ENCODE peak calls at places on chromosomes 3 and 15, in nine cellular contexts. L is NCI-H1417; H is astrocyte of the hippocampus; N is activated CD8-positive, alpha-beta memory T cell treated with anti-CD3 and anti-CD28 coated beads, Interleukin-2, amount 50 U/mL, for 4 hours; M is T-helper 9 cell; F is RPMI7951; V is OCI-LY7; W is activated CD4-positive, alpha-beta memory T cell treated with anti-CD3 and anti-CD28 coated beads for 36 hours; I is stimulated activated CD8-positive, alpha-beta memory T cell treated with anti-CD3 and anti-CD28 coated beads, Interleukin-7, amount 100 ng/mL, for 4 hours. Q is an unnamed sample.

GRCh38 chr3:130935761-130936160 is 41.9 kb downstream of the ATP2C1 start:
- DNase-seq in L (no peak), H (peak), N (no peak), M (no peak), F (peak), V (no peak), W (no peak), I (no peak), Q (no peak)

GRCh38 chr3:66673305-66673704 is 172.5 kb upstream of the LRIG1 start:
- DNase-seq in L (no peak), H (no peak), N (no peak), M (no peak), F (no peak), V (no peak), W (no peak), I (no peak), Q (no peak)

GRCh38 chr3:64176461-64176996 is 48.7 kb downstream of the PRICKLE2 start:
- DNase-seq in L (no peak), H (no peak), N (no peak), M (no peak), F (peak), V (no peak), W (no peak), I (no peak), Q (no peak)

GRCh38 chr3:29693863-29694262 is 413.0 kb downstream of the RBMS3 start:
- DNase-seq in L (no peak), H (peak), N (no peak), M (no peak), F (peak), V (no peak), W (no peak), I (no peak), Q (no peak)

GRCh38 chr3:41450416-41451231 is 251.3 kb downstream of the CTNNB1 start:
- DNase-seq in L (no peak), H (no peak), N (no peak), M (no peak), F (no peak), V (no peak), W (no peak), I (no peak), Q (no peak)

GRCh38 chr3:55296035-55296434 is 191.1 kb downstream of the WNT5A start:
- DNase-seq in L (no peak), H (peak), N (no peak), M (no peak), F (peak), V (no peak), W (no peak), I (no peak), Q (no peak)

GRCh38 chr3:117788086-117788485 is 1078.5 kb downstream of the TUSC7 start:
- DNase-seq in L (no peak), H (peak), N (no peak), M (no peak), F (no peak), V (no peak), W (no peak), I (no peak), Q (no peak)

GRCh38 chr15:66800584-66801235 is 98.7 kb downstream of the SMAD6 start:
- DNase-seq in L (no peak), H (peak), N (no peak), M (no peak), F (peak), V (no peak), W (no peak), I (no peak), Q (no peak)

GRCh38 chr3:122977645-122978466 is 49.7 kb downstream of the SEMA5B start:
- DNase-seq in L (no peak), H (peak), N (no peak), M (no peak), F (peak), V (no peak), W (no peak), I (no peak), Q (no peak)

GRCh38 chr15:49830411-49830810 is 209.6 kb downstream of the DTWD1 start:
- DNase-seq in L (no peak), H (no peak), N (no peak), M (no peak), F (peak), V (no peak), W (no peak), I (no peak), Q (no peak)

GRCh38 chr3:71652786-71653419 is 69.4 kb upstream of the FOXP1 start:
- DNase-seq in L (peak), H (peak), N (no peak), M (no peak), F (peak), V (peak), W (peak), I (no peak), Q (no peak)

GRCh38 chr3:58063424-58063823 is 55.2 kb downstream of the FLNB start:
- DNase-seq in L (no peak), H (peak), N (no peak), M (no peak), F (peak), V (no peak), W (no peak), I (no peak), Q (no peak)

GRCh38 chr15:91128028-91128427 is 28.0 kb downstream of the SV2B start:
- DNase-seq in L (no peak), H (no peak), N (no peak), M (no peak), F (no peak), V (no peak), W (no peak), I (no peak), Q (no peak)

GRCh38 chr3:99753268-99753975 is 64.2 kb upstream of the CMSS1 start:
- DNase-seq in L (peak), H (peak), N (no peak), M (no peak), F (peak), V (peak), W (peak), I (no peak), Q (no peak)

GRCh38 chr3:14843321-14843720 is 24.6 kb downstream of the FGD5 start:
- DNase-seq in L (no peak), H (no peak), N (no peak), M (no peak), F (no peak), V (no peak), W (no peak), I (no peak), Q (no peak)

GRCh38 chr15:40471778-40472130 is 970 bp downstream of the CHST14 start:
- DNase-seq in L (no peak), H (peak), N (peak), M (no peak), F (peak), V (peak), W (peak), I (no peak), Q (no peak)

GRCh38 chr3:10565814-10566213 is 60.4 kb upstream of the ATP2B2 start:
- DNase-seq in L (no peak), H (no peak), N (no peak), M (no peak), F (no peak), V (no peak), W (no peak), I (no peak), Q (no peak)

GRCh38 chr3:43676440-43676839 is 14.3 kb upstream of the ABHD5 start:
- DNase-seq in L (no peak), H (no peak), N (no peak), M (no peak), F (no peak), V (no peak), W (no peak), I (no peak), Q (no peak)

GRCh38 chr3:14121859-14122258 is 2.8 kb downstream of the CHCHD4 start:
- DNase-seq in L (no peak), H (no peak), N (no peak), M (no peak), F (no peak), V (no peak), W (no peak), I (no peak), Q (no peak)

GRCh38 chr3:18233987-18234716 is 191.0 kb downstream of the SATB1 start:
- DNase-seq in L (no peak), H (no peak), N (no peak), M (no peak), F (no peak), V (no peak), W (no peak), I (no peak), Q (no peak)

GRCh38 chr3:108322352-108322751 is 26.0 kb downstream of the HHLA2 start:
- DNase-seq in L (no peak), H (no peak), N (peak), M (no peak), F (peak), V (peak), W (peak), I (no peak), Q (no peak)

GRCh38 chr3:48399387-48400172 is 27.6 kb downstream of the FBXW12 start:
- DNase-seq in L (no peak), H (no peak), N (peak), M (no peak), F (no peak), V (no peak), W (peak), I (no peak), Q (no peak)